ENCODE peak calls at places on chromosomes 2 and 18, in seven cellular contexts. One of them, this sample, is unnamed.

GRCh38 chr18:69257861-69258458 is 142.7 kb upstream of the DOK6 start:
- DNase-seq in A549: no peak
- DNase-seq in Peyer's patch: no peak
- DNase-seq in heart left ventricle: peak; percentile 10
- DNase-seq in HCT116: no peak
- DNase-seq in transverse colon: no peak
- DNase-seq in ovary: no peak
- DNase-seq in this sample: no peak

GRCh38 chr2:95314598-95314963 is 17.4 kb downstream of the KCNIP3 start:
- DNase-seq in A549: no peak
- DNase-seq in Peyer's patch: no peak
- DNase-seq in heart left ventricle: peak; percentile 30
- DNase-seq in HCT116: no peak
- DNase-seq in transverse colon: no peak
- DNase-seq in ovary: no peak
- DNase-seq in this sample: no peak

GRCh38 chr2:30385327-30385726 is 61.7 kb upstream of the LCLAT1 start:
- DNase-seq in A549: no peak
- DNase-seq in Peyer's patch: no peak
- DNase-seq in heart left ventricle: no peak
- DNase-seq in HCT116: no peak
- DNase-seq in transverse colon: no peak
- DNase-seq in ovary: no peak
- DNase-seq in this sample: no peak

GRCh38 chr18:2881490-2882195 is 34.8 kb downstream of the EMILIN2 start:
- DNase-seq in A549: no peak
- DNase-seq in Peyer's patch: peak; percentile 62
- DNase-seq in heart left ventricle: peak; percentile 72
- DNase-seq in HCT116: no peak
- DNase-seq in transverse colon: peak; percentile 43
- DNase-seq in ovary: peak; percentile 87
- DNase-seq in this sample: peak; percentile 88

GRCh38 chr2:150410809-150411208 is 76.7 kb downstream of the RND3 start:
- DNase-seq in A549: no peak
- DNase-seq in Peyer's patch: no peak
- DNase-seq in heart left ventricle: no peak
- DNase-seq in HCT116: no peak
- DNase-seq in transverse colon: no peak
- DNase-seq in ovary: no peak
- DNase-seq in this sample: no peak

GRCh38 chr2:221426929-221427328 is 145.2 kb downstream of the EPHA4 start:
- DNase-seq in A549: no peak
- DNase-seq in Peyer's patch: no peak
- DNase-seq in heart left ventricle: no peak
- DNase-seq in HCT116: no peak
- DNase-seq in transverse colon: no peak
- DNase-seq in ovary: no peak
- DNase-seq in this sample: no peak

GRCh38 chr2:54557601-54558187 is 101.6 kb downstream of the SPTBN1 start:
- DNase-seq in A549: peak; percentile 33
- DNase-seq in Peyer's patch: peak; percentile 89
- DNase-seq in heart left ventricle: peak; percentile 84
- DNase-seq in HCT116: peak; percentile 81
- DNase-seq in transverse colon: peak; percentile 74
- DNase-seq in ovary: peak; percentile 19
- DNase-seq in this sample: peak; percentile 42

GRCh38 chr18:37572736-37573135 is 7.1 kb upstream of the CELF4 start:
- DNase-seq in A549: no peak
- DNase-seq in Peyer's patch: no peak
- DNase-seq in heart left ventricle: no peak
- DNase-seq in HCT116: no peak
- DNase-seq in transverse colon: no peak
- DNase-seq in ovary: no peak
- DNase-seq in this sample: no peak

GRCh38 chr2:45823723-45824206 is 172.3 kb downstream of the PRKCE start:
- DNase-seq in A549: no peak
- DNase-seq in Peyer's patch: no peak
- DNase-seq in heart left ventricle: peak; percentile 80
- DNase-seq in HCT116: no peak
- DNase-seq in transverse colon: peak; percentile 47
- DNase-seq in ovary: no peak
- DNase-seq in this sample: peak; percentile 47

GRCh38 chr18:77023115-77023782 is 109.3 kb downstream of the MBP start:
- DNase-seq in A549: no peak
- DNase-seq in Peyer's patch: no peak
- DNase-seq in heart left ventricle: no peak
- DNase-seq in HCT116: no peak
- DNase-seq in transverse colon: no peak
- DNase-seq in ovary: no peak
- DNase-seq in this sample: no peak

GRCh38 chr2:117686699-117687098 is 127.8 kb upstream of the DDX18 start:
- DNase-seq in A549: no peak
- DNase-seq in Peyer's patch: no peak
- DNase-seq in heart left ventricle: no peak
- DNase-seq in HCT116: no peak
- DNase-seq in transverse colon: no peak
- DNase-seq in ovary: no peak
- DNase-seq in this sample: no peak

GRCh38 chr18:48355526-48356115 is 53.6 kb downstream of the ZBTB7C start:
- DNase-seq in A549: no peak
- DNase-seq in Peyer's patch: no peak
- DNase-seq in heart left ventricle: no peak
- DNase-seq in HCT116: no peak
- DNase-seq in transverse colon: no peak
- DNase-seq in ovary: peak; percentile 5
- DNase-seq in this sample: no peak

GRCh38 chr2:31125918-31126695 is 12.1 kb downstream of the GALNT14 start:
- DNase-seq in A549: no peak
- DNase-seq in Peyer's patch: no peak
- DNase-seq in heart left ventricle: no peak
- DNase-seq in HCT116: no peak
- DNase-seq in transverse colon: no peak
- DNase-seq in ovary: no peak
- DNase-seq in this sample: no peak

GRCh38 chr18:29892960-29893558 is 1149.5 kb downstream of the DSC3 start:
- DNase-seq in A549: no peak
- DNase-seq in Peyer's patch: no peak
- DNase-seq in heart left ventricle: no peak
- DNase-seq in HCT116: no peak
- DNase-seq in transverse colon: no peak
- DNase-seq in ovary: no peak
- DNase-seq in this sample: no peak

GRCh38 chr2:11389551-11390528 is 45.4 kb upstream of the ROCK2 start:
- DNase-seq in A549: peak; percentile 98
- DNase-seq in Peyer's patch: peak; percentile 65
- DNase-seq in heart left ventricle: no peak
- DNase-seq in HCT116: no peak
- DNase-seq in transverse colon: peak; percentile 75
- DNase-seq in ovary: no peak
- DNase-seq in this sample: no peak

GRCh38 chr2:11830708-11831301 is 84.4 kb downstream of the LPIN1 start:
- DNase-seq in A549: no peak
- DNase-seq in Peyer's patch: no peak
- DNase-seq in heart left ventricle: no peak
- DNase-seq in HCT116: no peak
- DNase-seq in transverse colon: no peak
- DNase-seq in ovary: no peak
- DNase-seq in this sample: no peak

GRCh38 chr2:68200157-68200787 is 42.6 kb downstream of the PNO1 start:
- DNase-seq in A549: no peak
- DNase-seq in Peyer's patch: no peak
- DNase-seq in heart left ventricle: no peak
- DNase-seq in HCT116: no peak
- DNase-seq in transverse colon: no peak
- DNase-seq in ovary: no peak
- DNase-seq in this sample: no peak

GRCh38 chr2:191927319-191927867 is 80.5 kb upstream of the CAVIN2 start:
- DNase-seq in A549: peak; percentile 41
- DNase-seq in Peyer's patch: peak; percentile 84
- DNase-seq in heart left ventricle: no peak
- DNase-seq in HCT116: peak; percentile 79
- DNase-seq in transverse colon: peak; percentile 56
- DNase-seq in ovary: peak; percentile 21
- DNase-seq in this sample: peak; percentile 86

GRCh38 chr18:3005462-3005861 is 7.5 kb downstream of the LPIN2 start:
- DNase-seq in A549: no peak
- DNase-seq in Peyer's patch: no peak
- DNase-seq in heart left ventricle: no peak
- DNase-seq in HCT116: no peak
- DNase-seq in transverse colon: no peak
- DNase-seq in ovary: no peak
- DNase-seq in this sample: no peak

GRCh38 chr2:38720613-38721241 is 30.4 kb downstream of the SRSF7 start:
- DNase-seq in A549: no peak
- DNase-seq in Peyer's patch: peak; percentile 53
- DNase-seq in heart left ventricle: peak; percentile 76
- DNase-seq in HCT116: no peak
- DNase-seq in transverse colon: peak; percentile 45
- DNase-seq in ovary: peak; percentile 89
- DNase-seq in this sample: peak; percentile 90

GRCh38 chr18:64254399-64255093 is 105.7 kb upstream of the LINC00305 start:
- DNase-seq in A549: no peak
- DNase-seq in Peyer's patch: no peak
- DNase-seq in heart left ventricle: no peak
- DNase-seq in HCT116: no peak
- DNase-seq in transverse colon: no peak
- DNase-seq in ovary: no peak
- DNase-seq in this sample: no peak

GRCh38 chr18:64260810-64261209 is 111.9 kb upstream of the LINC00305 start:
- DNase-seq in A549: no peak
- DNase-seq in Peyer's patch: no peak
- DNase-seq in heart left ventricle: no peak
- DNase-seq in HCT116: no peak
- DNase-seq in transverse colon: no peak
- DNase-seq in ovary: no peak
- DNase-seq in this sample: no peak

GRCh38 chr18:64259871-64260270 is 111.0 kb upstream of the LINC00305 start:
- DNase-seq in A549: no peak
- DNase-seq in Peyer's patch: no peak
- DNase-seq in heart left ventricle: no peak
- DNase-seq in HCT116: no peak
- DNase-seq in transverse colon: no peak
- DNase-seq in ovary: no peak
- DNase-seq in this sample: no peak

GRCh38 chr18:64253900-64254299 is 105.0 kb upstream of the LINC00305 start:
- DNase-seq in A549: no peak
- DNase-seq in Peyer's patch: no peak
- DNase-seq in heart left ventricle: no peak
- DNase-seq in HCT116: no peak
- DNase-seq in transverse colon: no peak
- DNase-seq in ovary: no peak
- DNase-seq in this sample: no peak

DNA sequence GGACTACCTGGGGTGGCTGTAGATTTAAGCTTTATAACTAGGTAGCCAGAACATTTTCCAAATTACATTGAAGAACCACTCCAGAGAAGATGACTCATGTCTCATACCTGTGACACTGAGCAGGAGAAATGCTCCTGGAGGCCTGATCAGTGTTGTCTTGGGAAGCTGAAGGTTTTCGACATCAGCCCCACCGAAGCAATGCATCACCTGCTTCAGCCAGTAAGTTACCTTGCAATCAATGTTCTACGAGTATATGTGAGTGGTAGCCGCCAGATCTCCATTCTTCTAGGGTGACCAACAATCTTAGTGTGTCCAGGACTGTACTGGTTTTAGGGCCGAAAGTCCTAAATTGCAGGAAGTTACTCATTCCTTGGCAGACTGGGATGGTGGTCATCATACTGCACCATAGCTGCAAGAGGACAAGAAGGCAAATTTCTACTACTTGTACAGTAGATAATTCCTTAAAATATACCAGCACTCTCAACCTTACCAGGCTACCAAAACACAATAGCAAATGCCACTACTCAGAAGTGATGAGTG is 109.3 kb upstream of the LINC00305 start:
- DNase-seq in A549: no peak
- DNase-seq in Peyer's patch: no peak
- DNase-seq in heart left ventricle: no peak
- DNase-seq in HCT116: no peak
- DNase-seq in transverse colon: no peak
- DNase-seq in ovary: no peak
- DNase-seq in this sample: no peak
- H3K9me3 ChIP-seq in A549: no peaks in the 10 kb centered on the region
- H3K9me3 ChIP-seq in Peyer's patch: no peaks in the 10 kb centered on the region
- H3K9me3 ChIP-seq in heart left ventricle: no peaks in the 10 kb centered on the region
- H3K9me3 ChIP-seq in HCT116: no peaks in the 10 kb centered on the region
- H3K9me3 ChIP-seq in transverse colon: no peaks in the 10 kb centered on the region
- H3K9me3 ChIP-seq in ovary: no peaks in the 10 kb centered on the region
- H3K9me3 ChIP-seq in this sample: no peaks in the 10 kb centered on the region

GRCh38 chr2:229920011-229920781 is 1.6 kb downstream of the TRIP12 start:
- DNase-seq in A549: no peak
- DNase-seq in Peyer's patch: peak; percentile 54
- DNase-seq in heart left ventricle: no peak
- DNase-seq in HCT116: no peak
- DNase-seq in transverse colon: peak; percentile 27
- DNase-seq in ovary: no peak
- DNase-seq in this sample: no peak
- TF ChIP-seq POLR2A in A549: no peak
- TF ChIP-seq POLR2A in Peyer's patch: no peak
- TF ChIP-seq POLR2A in heart left ventricle: no peak
- TF ChIP-seq POLR2A in HCT116: no peak
- TF ChIP-seq POLR2A in transverse colon: no peak
- TF ChIP-seq POLR2A in ovary: no peak
- TF ChIP-seq POLR2A in this sample: no peak

GRCh38 chr2:59029058-59029457 is 787.9 kb upstream of the FANCL start:
- DNase-seq in A549: no peak
- DNase-seq in Peyer's patch: no peak
- DNase-seq in heart left ventricle: peak; percentile 51
- DNase-seq in HCT116: no peak
- DNase-seq in transverse colon: no peak
- DNase-seq in ovary: no peak
- DNase-seq in this sample: no peak
- H3K9me3 ChIP-seq in A549: no peaks in the 10 kb centered on the region
- H3K9me3 ChIP-seq in Peyer's patch: no peaks in the 10 kb centered on the region
- H3K9me3 ChIP-seq in heart left ventricle: no peaks in the 10 kb centered on the region
- H3K9me3 ChIP-seq in HCT116: no peaks in the 10 kb centered on the region
- H3K9me3 ChIP-seq in transverse colon: no peaks in the 10 kb centered on the region
- H3K9me3 ChIP-seq in ovary: no peaks in the 10 kb centered on the region
- H3K9me3 ChIP-seq in this sample: no peaks in the 10 kb centered on the region

DNA sequence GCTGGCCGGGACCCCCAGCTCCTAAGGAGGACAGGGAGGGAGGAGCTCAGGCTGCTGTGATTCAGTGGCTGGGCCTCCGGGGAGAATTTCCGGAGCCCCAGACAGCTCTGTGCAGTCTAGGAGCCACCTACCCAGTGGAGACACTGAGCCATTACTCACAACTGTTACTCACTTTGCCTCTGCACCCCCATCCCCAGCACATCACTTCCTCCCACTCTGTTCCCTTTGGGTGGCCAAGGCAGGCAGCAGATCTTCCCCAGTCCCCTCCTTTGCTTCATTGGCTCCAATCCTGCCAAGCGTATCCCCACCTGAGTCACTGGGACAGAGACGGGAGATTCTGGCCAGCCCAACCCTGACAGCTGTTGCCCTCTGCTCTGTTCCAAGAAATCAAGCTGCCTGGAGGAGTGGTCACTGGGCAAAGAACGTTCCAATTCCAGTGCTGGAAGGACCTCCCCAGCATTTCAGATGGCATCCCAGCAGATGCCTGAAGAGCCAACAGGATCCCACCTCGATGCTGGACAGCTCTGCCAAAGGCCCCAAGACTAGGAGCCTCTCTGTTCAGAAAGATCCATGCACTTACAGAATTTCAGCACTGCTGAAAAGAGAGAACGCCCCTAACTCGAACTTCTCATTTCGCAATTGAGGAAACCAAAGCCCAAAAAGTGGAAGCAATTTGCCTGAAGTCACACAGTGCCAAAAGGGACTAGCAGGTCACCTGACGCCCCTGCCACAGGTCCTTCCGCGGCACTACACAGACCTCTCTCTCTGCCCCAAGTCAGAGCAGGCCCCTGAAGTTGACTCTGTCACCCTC is 68.3 kb downstream of the TNS1 start:
- DNase-seq in A549: peak; percentile 55
- DNase-seq in Peyer's patch: no peak
- DNase-seq in heart left ventricle: peak; percentile 72
- DNase-seq in HCT116: no peak
- DNase-seq in transverse colon: peak; percentile 60
- DNase-seq in ovary: peak; percentile 62
- DNase-seq in this sample: peak; percentile 86
- TF ChIP-seq POLR2A in A549: no peak
- TF ChIP-seq POLR2A in Peyer's patch: no peak
- TF ChIP-seq POLR2A in heart left ventricle: no peak
- TF ChIP-seq POLR2A in HCT116: no peak
- TF ChIP-seq POLR2A in transverse colon: no peak
- TF ChIP-seq POLR2A in ovary: no peak
- TF ChIP-seq POLR2A in this sample: no peak